ENCODE peak calls at places on chromosomes 3 and 15, in four cellular contexts. One of them, this sample, is unnamed.

GRCh38 chr15:98896002-98896721 is 111.4 kb downstream of the PGPEP1L start:
- DNase-seq in mesendoderm: no peak
- DNase-seq in AG09309: no peak
- DNase-seq in upper lobe of right lung: no peak
- DNase-seq in this sample: no peak

GRCh38 chr15:97200161-97200560 is 760.3 kb upstream of the ARRDC4 start:
- DNase-seq in mesendoderm: no peak
- DNase-seq in AG09309: no peak
- DNase-seq in upper lobe of right lung: no peak
- DNase-seq in this sample: no peak

GRCh38 chr15:43361313-43361903 is 9.4 kb downstream of the ZSCAN29 start:
- DNase-seq in mesendoderm: no peak
- DNase-seq in AG09309: no peak
- DNase-seq in upper lobe of right lung: no peak
- DNase-seq in this sample: no peak

GRCh38 chr3:126870608-126871210 is 112.2 kb upstream of the PLXNA1 start:
- DNase-seq in mesendoderm: no peak
- DNase-seq in AG09309: no peak
- DNase-seq in upper lobe of right lung: no peak
- DNase-seq in this sample: no peak

GRCh38 chr15:75727031-75727531 is 14.4 kb upstream of the CSPG4 start:
- DNase-seq in mesendoderm: no peak
- DNase-seq in AG09309: no peak
- DNase-seq in upper lobe of right lung: peak; percentile 57
- DNase-seq in this sample: no peak

GRCh38 chr3:139794469-139795265 is 116.9 kb upstream of the NMNAT3 start:
- DNase-seq in mesendoderm: no peak
- DNase-seq in AG09309: no peak
- DNase-seq in upper lobe of right lung: no peak
- DNase-seq in this sample: no peak

GRCh38 chr15:63362196-63362595 is 19.4 kb downstream of the CA12 start:
- DNase-seq in mesendoderm: no peak
- DNase-seq in AG09309: no peak
- DNase-seq in upper lobe of right lung: peak; percentile 20
- DNase-seq in this sample: no peak

GRCh38 chr15:43505723-43506122 is 11.7 kb upstream of the MAP1A start:
- DNase-seq in mesendoderm: no peak
- DNase-seq in AG09309: no peak
- DNase-seq in upper lobe of right lung: no peak
- DNase-seq in this sample: no peak

GRCh38 chr3:160531311-160531710 is 34.1 kb downstream of the KPNA4 start:
- DNase-seq in mesendoderm: no peak
- DNase-seq in AG09309: no peak
- DNase-seq in upper lobe of right lung: no peak
- DNase-seq in this sample: no peak

GRCh38 chr3:72375237-72376154 is 472.7 kb downstream of the SHQ1 start:
- DNase-seq in mesendoderm: no peak
- DNase-seq in AG09309: no peak
- DNase-seq in upper lobe of right lung: no peak
- DNase-seq in this sample: no peak

GRCh38 chr3:170426240-170426797 is 7.7 kb downstream of the CLDN11 start:
- DNase-seq in mesendoderm: peak; percentile 71
- DNase-seq in AG09309: no peak
- DNase-seq in upper lobe of right lung: no peak
- DNase-seq in this sample: no peak

GRCh38 chr15:75815811-75816719 is 27.2 kb upstream of the UBE2Q2 start:
- DNase-seq in mesendoderm: no peak
- DNase-seq in AG09309: no peak
- DNase-seq in upper lobe of right lung: no peak
- DNase-seq in this sample: no peak

GRCh38 chr3:11805716-11806115 is 41.0 kb downstream of the TAMM41 start:
- DNase-seq in mesendoderm: no peak
- DNase-seq in AG09309: no peak
- DNase-seq in upper lobe of right lung: no peak
- DNase-seq in this sample: no peak

GRCh38 chr3:34998905-34999304 is 640.4 kb upstream of the ARPP21 start:
- DNase-seq in mesendoderm: no peak
- DNase-seq in AG09309: no peak
- DNase-seq in upper lobe of right lung: no peak
- DNase-seq in this sample: no peak

GRCh38 chr3:38028621-38029361 is 651 bp downstream of the PLCD1 start:
- DNase-seq in mesendoderm: no peak
- DNase-seq in AG09309: no peak
- DNase-seq in upper lobe of right lung: peak; percentile 71
- DNase-seq in this sample: no peak

GRCh38 chr15:34993413-34993812 is 5.3 kb upstream of the ZNF770 start:
- DNase-seq in mesendoderm: no peak
- DNase-seq in AG09309: no peak
- DNase-seq in upper lobe of right lung: no peak
- DNase-seq in this sample: no peak

GRCh38 chr3:163490119-163490518 is 1588.2 kb downstream of the SI start:
- DNase-seq in mesendoderm: peak; percentile 85
- DNase-seq in AG09309: no peak
- DNase-seq in upper lobe of right lung: no peak
- DNase-seq in this sample: no peak

GRCh38 chr15:81914333-81914732 is 131.5 kb downstream of the MEX3B start:
- DNase-seq in mesendoderm: no peak
- DNase-seq in AG09309: no peak
- DNase-seq in upper lobe of right lung: no peak
- DNase-seq in this sample: no peak

GRCh38 chr3:115602194-115602593 is 21.1 kb upstream of the GAP43 start:
- DNase-seq in mesendoderm: no peak
- DNase-seq in AG09309: no peak
- DNase-seq in upper lobe of right lung: no peak
- DNase-seq in this sample: no peak

GRCh38 chr15:25762015-25762662 is 101.0 kb downstream of the ATP10A start:
- DNase-seq in mesendoderm: no peak
- DNase-seq in AG09309: no peak
- DNase-seq in upper lobe of right lung: no peak
- DNase-seq in this sample: no peak

GRCh38 chr15:34437687-34438086 is at the start of gene GOLGA8A:
- DNase-seq in mesendoderm: peak; percentile 72
- DNase-seq in AG09309: peak; percentile 17
- DNase-seq in upper lobe of right lung: peak; percentile 83
- DNase-seq in this sample: peak; percentile 82

GRCh38 chr3:118705827-118706226 is 328.8 kb downstream of the IGSF11 start:
- DNase-seq in mesendoderm: no peak
- DNase-seq in AG09309: no peak
- DNase-seq in upper lobe of right lung: no peak
- DNase-seq in this sample: no peak

GRCh38 chr15:28021281-28022039 is 77.7 kb downstream of the OCA2 start:
- DNase-seq in mesendoderm: peak; percentile 86
- DNase-seq in AG09309: no peak
- DNase-seq in upper lobe of right lung: peak; percentile 78
- DNase-seq in this sample: no peak

GRCh38 chr3:16768956-16769355 is 115.8 kb upstream of the PLCL2 start:
- DNase-seq in mesendoderm: peak; percentile 14
- DNase-seq in AG09309: no peak
- DNase-seq in upper lobe of right lung: no peak
- DNase-seq in this sample: no peak

GRCh38 chr3:8837172-8837571 is 67.8 kb upstream of the OXTR start:
- DNase-seq in mesendoderm: no peak
- DNase-seq in AG09309: no peak
- DNase-seq in upper lobe of right lung: no peak
- DNase-seq in this sample: no peak

GRCh38 chr3:127473244-127474024 is 117.1 kb downstream of the TPRA1 start:
- DNase-seq in mesendoderm: peak; percentile 85
- DNase-seq in AG09309: no peak
- DNase-seq in upper lobe of right lung: no peak
- DNase-seq in this sample: no peak

GRCh38 chr3:47404955-47405790 is 24.4 kb downstream of the PTPN23 start:
- DNase-seq in mesendoderm: no peak
- DNase-seq in AG09309: peak; percentile 16
- DNase-seq in upper lobe of right lung: no peak
- DNase-seq in this sample: no peak

DNA sequence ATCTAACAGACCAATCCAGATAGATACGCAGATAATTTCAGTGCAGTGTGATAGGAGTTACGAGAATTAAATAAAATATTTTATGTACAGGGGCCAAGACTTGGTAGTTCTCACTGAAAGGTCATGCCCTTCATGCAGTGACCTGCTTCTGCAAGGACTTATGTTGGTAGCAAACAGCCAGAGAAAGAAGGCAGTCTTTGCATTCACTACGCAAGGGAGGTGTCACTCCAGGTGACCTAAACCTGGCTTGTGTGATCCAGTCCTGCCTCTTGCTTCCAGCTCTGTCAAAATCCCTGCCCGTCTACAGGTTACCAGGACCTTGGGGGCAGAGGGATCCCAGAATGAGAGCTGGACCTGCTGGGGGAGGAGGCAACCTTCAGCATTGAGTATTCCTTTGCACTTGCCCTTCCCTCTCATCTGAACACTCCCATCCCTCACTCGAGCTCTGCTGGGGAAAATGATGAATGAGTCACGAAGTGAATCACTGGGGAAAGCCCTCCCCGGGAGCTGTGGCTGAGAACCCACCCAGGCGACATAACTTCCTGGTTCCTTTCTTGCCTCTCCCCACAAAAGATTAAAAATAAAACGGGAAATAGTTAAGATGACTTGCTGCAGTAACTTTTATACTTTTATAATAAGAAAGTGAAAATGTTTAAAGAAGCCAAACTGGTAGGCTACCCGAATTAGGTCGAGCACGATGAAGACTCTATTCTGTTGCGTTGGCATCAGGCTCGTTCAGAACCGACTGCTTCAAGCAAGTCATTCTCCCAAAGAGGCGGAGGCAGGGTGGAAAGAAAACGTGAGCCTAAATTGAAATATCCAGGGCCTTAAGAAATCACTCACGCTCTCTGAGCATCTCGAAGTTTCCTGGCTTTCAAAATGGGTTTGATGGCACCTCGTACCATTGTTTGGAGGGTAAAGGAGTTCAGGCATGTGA is 216.1 kb downstream of the SLCO3A1 start:
- DNase-seq in mesendoderm: peak; percentile 58
- DNase-seq in AG09309: peak; percentile 20
- DNase-seq in upper lobe of right lung: peak; percentile 62
- DNase-seq in this sample: peak; percentile 51
- H3K4me3 ChIP-seq in mesendoderm: no peak overlapping the region
- H3K4me3 ChIP-seq in AG09309: peak overlapping the region; percentile 27
- H3K4me3 ChIP-seq in upper lobe of right lung: peak overlapping the region; percentile 32
- H3K4me3 ChIP-seq in this sample: no peak overlapping the region

GRCh38 chr3:62602987-62603386 is 229.6 kb upstream of the FEZF2 start:
- DNase-seq in mesendoderm: no peak
- DNase-seq in AG09309: no peak
- DNase-seq in upper lobe of right lung: no peak
- DNase-seq in this sample: no peak
- H3K4me3 ChIP-seq in mesendoderm: no peak overlapping the region
- H3K4me3 ChIP-seq in AG09309: no peak overlapping the region
- H3K4me3 ChIP-seq in upper lobe of right lung: no peak overlapping the region
- H3K4me3 ChIP-seq in this sample: no peak overlapping the region

DNA sequence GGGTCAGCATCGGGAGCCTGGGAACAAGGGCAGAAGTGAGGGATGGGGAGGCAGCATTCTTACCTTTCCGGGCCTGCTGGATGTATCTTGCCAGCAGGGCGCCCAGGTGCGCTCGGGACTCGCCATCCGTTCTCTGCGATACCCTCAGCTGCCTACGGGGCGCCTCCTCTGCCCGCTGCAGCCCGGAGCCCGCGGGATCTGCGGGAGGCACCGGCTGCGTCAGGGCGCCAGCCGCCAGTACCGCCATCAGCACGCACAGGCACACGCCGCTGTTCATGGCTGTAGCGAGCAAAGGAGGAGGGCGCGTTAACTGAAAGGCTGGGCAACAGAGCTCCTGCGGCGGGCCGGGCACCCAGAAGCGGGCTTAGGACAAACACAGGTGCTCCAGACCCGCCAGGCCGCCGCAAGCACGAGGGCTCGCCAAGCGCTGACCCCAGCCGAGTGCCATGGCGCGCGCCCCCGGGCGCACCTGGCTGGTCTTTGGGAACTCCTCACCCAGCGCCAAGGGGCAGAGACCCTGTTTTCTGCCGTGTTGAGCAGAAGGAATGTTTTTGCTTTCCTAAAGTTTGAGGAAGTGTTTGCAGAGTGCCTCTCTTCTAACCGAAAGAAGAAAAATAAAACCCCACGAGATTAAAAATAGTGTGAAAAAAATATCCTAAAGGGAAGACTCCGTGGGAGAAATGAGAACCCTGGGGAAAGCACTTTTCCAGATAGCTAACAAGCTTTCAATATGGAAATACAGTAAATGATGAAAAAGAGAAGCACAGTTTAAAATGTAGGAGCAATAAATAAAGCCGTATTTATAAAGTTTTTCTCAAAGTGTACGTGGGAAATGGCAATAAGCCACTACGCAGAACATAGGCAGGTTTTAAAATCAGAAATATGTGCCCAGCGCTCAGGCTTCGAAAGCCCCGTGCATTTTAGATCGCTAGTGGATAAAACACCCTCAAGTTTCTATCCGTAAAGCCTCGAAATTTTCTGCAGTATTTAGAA is 2.3 kb downstream of the CCK start:
- DNase-seq in mesendoderm: peak; percentile 36
- DNase-seq in AG09309: no peak
- DNase-seq in upper lobe of right lung: no peak
- DNase-seq in this sample: no peak
- H3K4me3 ChIP-seq in mesendoderm: no peak overlapping the region
- H3K4me3 ChIP-seq in AG09309: no peak overlapping the region
- H3K4me3 ChIP-seq in upper lobe of right lung: peak overlapping the region; percentile 29
- H3K4me3 ChIP-seq in this sample: peak overlapping the region; percentile 23

GRCh38 chr3:133460809-133461208 is 61.0 kb downstream of the BFSP2 start:
- DNase-seq in mesendoderm: peak; percentile 18
- DNase-seq in AG09309: no peak
- DNase-seq in upper lobe of right lung: no peak
- DNase-seq in this sample: no peak
- H3K4me3 ChIP-seq in mesendoderm: no peak overlapping the region
- H3K4me3 ChIP-seq in AG09309: no peak overlapping the region
- H3K4me3 ChIP-seq in upper lobe of right lung: no peak overlapping the region
- H3K4me3 ChIP-seq in this sample: peak overlapping the region; percentile 25

DNA sequence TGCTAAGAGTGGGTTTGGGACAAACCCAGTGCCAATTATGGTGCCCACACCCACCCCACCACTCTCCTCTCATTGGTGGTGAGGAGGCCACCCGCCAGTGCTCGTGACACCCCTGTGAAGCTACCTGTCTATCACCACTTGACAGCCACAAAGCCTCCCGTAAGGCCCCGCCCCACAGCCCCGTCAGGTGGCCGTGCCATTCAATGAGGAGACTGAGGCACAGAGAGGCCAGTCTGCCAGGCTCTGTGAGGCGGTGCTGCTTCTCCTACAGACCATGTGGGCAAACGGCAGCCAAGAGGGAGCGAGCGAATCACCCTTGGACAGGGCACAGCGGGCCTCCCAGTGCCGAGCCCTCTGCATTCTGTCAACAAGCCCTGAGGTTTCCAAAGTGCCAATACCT is 53.5 kb downstream of the IQSEC1 start:
- DNase-seq in mesendoderm: peak; percentile 24
- DNase-seq in AG09309: no peak
- DNase-seq in upper lobe of right lung: no peak
- DNase-seq in this sample: no peak
- H3K4me3 ChIP-seq in mesendoderm: no peak overlapping the region
- H3K4me3 ChIP-seq in AG09309: no peak overlapping the region
- H3K4me3 ChIP-seq in upper lobe of right lung: no peak overlapping the region
- H3K4me3 ChIP-seq in this sample: no peak overlapping the region

This sample was measured in CD8-positive, alpha-beta T cell.